ENCODE peak calls at places on chromosomes 7 and 10, in four cellular contexts. Y is heart right ventricle, M is astrocyte of the spinal cord, H is transverse colon. S is an unnamed sample.

GRCh38 chr10:3484306-3485187 is 300.5 kb downstream of the KLF6 start:
- DNase-seq in M (peak), H (no peak), Y (no peak), S (no peak)

GRCh38 chr7:112726076-112726475 is 64.1 kb downstream of the TMEM168 start:
- DNase-seq in M (no peak), H (no peak), Y (no peak), S (no peak)

GRCh38 chr10:48497965-48498770 is 106.7 kb downstream of the ARHGAP22 start:
- DNase-seq in M (no peak), Y (no peak), H (no peak), S (peak)

GRCh38 chr10:11601670-11602069 is 9.8 kb downstream of the USP6NL start:
- DNase-seq in M (no peak), Y (no peak), H (no peak), S (no peak)

GRCh38 chr10:93670372-93670771 is 32.0 kb downstream of the FRA10AC1 start:
- DNase-seq in M (no peak), Y (no peak), H (no peak), S (no peak)

GRCh38 chr10:43881657-43882056 is 233.0 kb upstream of the ZNF32 start:
- DNase-seq in Y (no peak), M (no peak), H (no peak), S (no peak)

GRCh38 chr7:141014091-141014490 is 661 bp downstream of the MRPS33 start:
- DNase-seq in H (no peak), Y (no peak), M (no peak), S (no peak)

GRCh38 chr10:93435621-93436385 is 46.3 kb downstream of the MYOF start:
- DNase-seq in M (peak), Y (no peak), H (no peak), S (no peak)

GRCh38 chr10:132192076-132192975 is 5.6 kb downstream of the DPYSL4 start:
- DNase-seq in M (no peak), H (no peak), Y (no peak), S (no peak)

GRCh38 chr7:101363734-101364374 is 1.2 kb downstream of the COL26A1 start:
- DNase-seq in Y (peak), H (peak), M (peak), S (peak)

GRCh38 chr7:79227035-79227434 is 226.4 kb downstream of the MAGI2 start:
- DNase-seq in M (peak), H (no peak), Y (no peak), S (no peak)

GRCh38 chr7:102439963-102440795 is 6.8 kb downstream of the ORAI2 start:
- DNase-seq in M (peak), H (no peak), Y (peak), S (peak)

GRCh38 chr7:107162466-107162865 is 6.3 kb upstream of the HBP1 start:
- DNase-seq in M (no peak), Y (no peak), H (no peak), S (no peak)

GRCh38 chr7:55066479-55066878 is 47.7 kb downstream of the EGFR start:
- DNase-seq in H (no peak), M (peak), Y (no peak), S (no peak)

GRCh38 chr7:91628742-91629141 is 251.8 kb downstream of the MTERF1 start:
- DNase-seq in H (no peak), Y (no peak), M (no peak), S (peak)

GRCh38 chr10:71766717-71767419 is 6.5 kb downstream of the VSIR start:
- DNase-seq in M (peak), Y (peak), H (peak), S (peak)

GRCh38 chr7:64558781-64559180 is 4.1 kb downstream of the ZNF680 start:
- DNase-seq in H (no peak), M (no peak), Y (no peak), S (no peak)

GRCh38 chr7:131225619-131226101 is 102.0 kb upstream of the MKLN1 start:
- DNase-seq in Y (peak), M (peak), H (peak), S (peak)

GRCh38 chr10:21281765-21282484 is 243.6 kb downstream of the SKIDA1 start:
- DNase-seq in M (no peak), Y (no peak), H (no peak), S (no peak)

GRCh38 chr7:129210256-129210988 is 14.4 kb upstream of the AHCYL2 start:
- DNase-seq in Y (peak), H (peak), M (peak), S (peak)

DNA sequence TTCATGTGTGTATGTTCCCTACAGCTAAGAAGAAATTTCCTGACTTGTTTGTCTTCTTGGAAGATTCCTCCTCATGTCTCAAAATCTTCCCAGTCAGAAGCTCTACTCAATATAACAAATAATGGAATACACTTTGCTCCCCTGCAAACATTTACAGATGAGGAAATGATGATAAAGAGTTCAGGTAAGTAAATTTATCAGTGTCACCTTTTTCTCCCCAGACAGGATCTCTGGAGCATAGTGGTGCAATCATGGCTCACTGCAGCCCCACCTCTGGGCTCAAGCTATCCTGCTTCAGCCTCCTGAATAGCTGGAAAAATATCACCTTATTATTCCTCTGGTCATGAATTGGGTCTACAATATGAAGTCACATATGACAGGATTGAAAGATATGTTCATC is 25.5 kb downstream of the ACADSB start:
- DNase-seq in M (no peak), H (no peak), Y (no peak), S (no peak)
- H3K4me3 ChIP-seq in M (no peak), H (no peak), Y (no peak), S (no peak)

DNA sequence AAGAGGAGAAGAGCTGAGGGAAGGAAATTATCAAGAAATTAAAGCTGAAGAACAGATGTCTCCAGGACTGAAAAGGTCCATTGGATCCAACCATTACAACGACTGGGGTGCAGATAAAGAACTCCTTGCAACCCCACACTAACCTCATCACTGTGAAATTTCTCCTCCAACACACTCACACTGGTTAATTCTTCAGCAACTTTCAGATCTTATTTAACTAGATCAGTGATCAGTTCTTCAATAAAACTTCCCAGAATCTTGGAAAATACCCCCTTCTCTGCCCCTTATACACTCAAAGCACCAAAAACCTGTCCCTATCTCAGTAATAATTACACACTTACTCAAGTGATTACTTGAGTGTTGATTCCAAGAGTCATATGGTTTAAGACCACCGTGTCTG is 123.9 kb downstream of the MPP7 start:
- DNase-seq in H (no peak), M (no peak), Y (no peak), S (no peak)
- H3K4me3 ChIP-seq in H (no peak), M (no peak), Y (no peak), S (no peak)

DNA sequence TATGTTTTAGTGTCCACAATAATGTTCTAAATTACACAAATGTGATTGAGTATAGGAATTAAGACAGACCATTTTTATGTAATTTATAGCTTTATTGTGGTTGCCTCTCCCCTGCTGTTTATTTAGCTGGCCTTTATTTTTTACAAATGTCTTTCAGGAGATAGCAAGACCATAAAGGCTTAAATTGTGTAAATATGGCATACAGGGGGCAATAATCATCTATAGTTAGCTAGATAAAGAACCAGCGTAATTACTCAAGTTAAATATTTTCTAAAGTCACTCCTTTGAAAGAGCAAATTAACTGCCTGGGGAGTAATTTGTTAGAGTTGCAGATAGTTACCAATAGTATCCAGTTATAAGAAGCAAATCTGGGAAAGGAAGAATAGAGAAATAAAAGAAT is at the start of gene MALRD1:
- DNase-seq in Y (no peak), H (no peak), M (no peak), S (no peak)
- H3K4me3 ChIP-seq in Y (no peak), H (no peak), M (no peak), S (no peak)

GRCh38 chr10:110805292-110805691 is 66.4 kb upstream of the PDCD4 start:
- DNase-seq in Y (no peak), H (no peak), M (no peak), S (no peak)

GRCh38 chr10:110802090-110802489 is 69.6 kb upstream of the PDCD4 start:
- DNase-seq in H (no peak), M (peak), Y (no peak), S (no peak)

GRCh38 chr10:110802551-110803238 is 69.0 kb upstream of the PDCD4 start:
- DNase-seq in H (peak), M (peak), Y (peak), S (peak)

GRCh38 chr10:110803239-110803593 is 68.5 kb upstream of the PDCD4 start:
- DNase-seq in H (no peak), M (no peak), Y (no peak), S (no peak)

DNA sequence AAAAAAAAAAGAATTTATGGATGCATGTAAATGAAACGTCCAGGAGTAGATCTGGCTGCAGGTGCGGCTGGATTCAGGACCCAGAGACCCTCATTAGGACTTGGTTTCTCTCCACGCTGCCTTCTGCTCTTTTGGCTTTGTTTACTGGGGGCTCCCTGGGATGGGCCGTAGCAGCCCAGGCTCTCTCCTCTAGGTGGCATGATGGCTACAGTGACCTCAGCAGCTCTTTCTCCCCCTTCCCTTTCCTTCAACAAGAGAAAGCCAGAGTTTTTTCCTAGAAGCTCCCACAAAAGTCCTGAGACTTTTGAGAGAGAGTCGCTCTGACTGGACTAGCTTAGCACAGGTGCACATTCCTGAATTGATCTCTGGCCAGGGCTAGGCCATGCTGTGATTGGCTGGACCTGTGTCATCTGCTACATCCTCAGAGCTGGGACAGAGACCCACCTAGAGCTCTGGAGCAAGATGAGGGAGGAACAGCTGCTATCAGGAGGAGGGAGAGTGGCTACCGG is 67.8 kb upstream of the PDCD4 start:
- DNase-seq in M (peak), H (peak), Y (peak), S (peak)
- H3K4me3 ChIP-seq in M (no peak), H (no peak), Y (no peak), S (no peak)

GRCh38 chr7:139181404-139181803 is 49.6 kb upstream of the UBN2 start:
- DNase-seq in M (no peak), Y (no peak), H (no peak), S (no peak)

GRCh38 chr7:139180700-139181311 is 50.2 kb upstream of the UBN2 start:
- DNase-seq in H (no peak), M (peak), Y (no peak), S (no peak)

GRCh38 chr7:139182363-139182762 is 48.7 kb upstream of the UBN2 start:
- DNase-seq in H (no peak), M (no peak), Y (no peak), S (no peak)

GRCh38 chr7:139186146-139186545 is 44.9 kb upstream of the UBN2 start:
- DNase-seq in Y (no peak), M (no peak), H (no peak), S (no peak)

DNA sequence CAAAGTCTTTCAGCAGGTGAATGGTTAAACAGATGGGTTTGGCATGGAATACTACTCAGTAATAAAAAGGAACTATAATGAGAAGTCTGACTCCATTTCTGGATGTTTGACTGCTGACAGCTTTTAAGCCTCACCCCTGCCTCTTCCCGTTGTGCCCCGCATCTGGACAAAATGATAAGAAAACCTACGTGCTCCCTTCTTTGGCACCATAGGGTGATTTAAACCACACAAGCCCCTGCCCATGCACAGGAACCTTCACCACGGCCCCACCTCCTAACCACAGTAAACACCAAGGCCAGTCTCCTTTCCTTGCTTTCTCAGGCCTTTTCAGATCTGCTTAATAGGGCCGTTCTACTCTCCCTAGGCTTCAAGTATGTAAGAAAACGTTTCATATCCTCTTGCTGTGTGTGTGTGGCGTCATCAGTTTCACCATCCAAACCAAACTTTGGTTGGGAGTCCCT is 47.1 kb upstream of the UBN2 start:
- DNase-seq in Y (no peak), H (no peak), M (no peak), S (no peak)
- H3K4me3 ChIP-seq in Y (no peak), H (no peak), M (no peak), S (no peak)

GRCh38 chr10:103192451-103193106 is 493 bp downstream of the NT5C2 start:
- DNase-seq in Y (peak), H (peak), M (peak), S (peak)

GRCh38 chr10:103197177-103197576 is 4.1 kb upstream of the NT5C2 start:
- DNase-seq in M (peak), Y (peak), H (no peak), S (peak)

GRCh38 chr10:103192089-103192450 is 1.0 kb downstream of the NT5C2 start:
- DNase-seq in M (no peak), Y (no peak), H (peak), S (no peak)

GRCh38 chr10:103193107-103193819 is at the start of gene NT5C2:
- DNase-seq in Y (peak), H (peak), M (peak), S (peak)

DNA sequence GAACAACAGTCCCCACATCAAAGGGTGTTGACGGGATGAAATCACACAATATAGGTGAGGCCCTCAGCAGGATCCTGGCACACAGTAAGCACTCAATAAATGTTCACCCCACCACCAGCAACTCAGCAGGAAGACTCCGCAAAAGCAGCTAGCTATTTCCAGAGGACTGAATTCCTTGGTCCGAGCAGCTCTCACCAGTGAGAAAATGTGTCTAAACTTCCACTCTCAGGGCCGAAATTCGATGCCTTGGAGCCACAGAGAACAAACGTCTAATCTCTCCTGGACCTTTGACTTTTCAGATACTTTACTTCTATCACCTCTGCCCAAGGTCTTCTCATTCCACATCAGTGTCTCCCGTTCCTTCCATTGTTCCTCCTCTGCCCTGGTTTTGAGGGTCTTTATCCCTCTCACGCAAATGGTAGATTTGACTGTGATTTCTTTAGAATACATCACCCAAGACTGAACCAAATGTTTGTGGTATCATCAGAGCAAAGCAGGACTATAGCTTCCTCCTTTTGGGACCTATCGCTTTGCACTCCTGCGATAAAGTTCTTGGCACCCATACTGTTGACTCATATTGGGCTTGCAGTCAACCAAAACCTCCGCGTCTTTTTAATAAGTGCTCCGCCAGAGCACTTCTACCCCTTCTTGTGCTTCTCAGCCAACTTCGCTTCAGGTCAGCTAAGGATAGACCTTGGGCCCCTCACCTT is 903 bp upstream of the NT5C2 start:
- DNase-seq in H (no peak), M (peak), Y (no peak), S (peak)
- H3K4me3 ChIP-seq in H (peak), M (no peak), Y (peak), S (no peak)

DNA sequence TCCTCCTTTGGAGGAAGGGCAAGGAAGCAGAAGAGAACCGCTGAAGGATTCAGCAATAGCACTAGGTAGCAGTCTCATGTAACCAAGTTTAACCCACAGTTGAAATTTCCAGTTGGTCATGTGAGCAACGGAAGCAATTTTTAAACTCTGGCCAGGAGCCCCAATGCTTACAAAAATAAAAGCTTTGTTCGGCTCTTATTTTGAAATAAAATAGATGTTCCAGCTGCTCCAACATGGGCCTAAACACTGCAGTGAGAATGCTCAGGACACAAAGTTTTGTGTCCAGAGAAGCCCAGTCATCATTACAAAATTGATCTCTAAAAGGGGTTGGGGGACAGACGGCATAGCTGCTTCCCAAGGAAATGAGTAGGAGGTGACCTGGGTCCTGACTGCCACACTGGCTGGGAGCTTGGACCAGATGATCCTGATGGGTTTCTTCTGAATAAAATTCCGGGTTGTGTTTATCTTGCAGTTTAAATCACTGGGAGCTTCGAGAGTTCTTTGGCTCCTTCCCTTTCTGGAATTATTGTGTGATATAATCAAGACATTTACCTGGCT is 452 bp upstream of the TMEM140 start:
- DNase-seq in H (no peak), Y (no peak), M (peak), S (no peak)
- H3K4me3 ChIP-seq in H (peak), Y (peak), M (peak), S (peak)

GRCh38 chr10:77179015-77179695 is 458.5 kb downstream of the KCNMA1 start:
- DNase-seq in H (peak), M (peak), Y (no peak), S (peak)
- H3K4me3 ChIP-seq in H (no peak), M (no peak), Y (no peak), S (no peak)

S was measured in adrenal gland.